ENCODE peak calls at places on chromosomes 12 and 14, in ten cellular contexts. E is upper lobe of right lung; M is stimulated activated CD4-positive, alpha-beta T cell treated with anti-CD3 and anti-CD28 coated beads, TNF-alpha, amount 100 ng/mL, for 48 hours; X is fibroblast of the aortic adventitia; W is NCI-H187; G is central memory CD4-positive, alpha-beta T cell; F is HepG2; U is mucosa of descending colon; Y is activated gamma-delta T cell treated with Interleukin-2 at 50 U/mL for 16 hours; A is fibroblast of mammary gland. Q is an unnamed sample.

GRCh38 chr12:53062977-53063707 is 13.3 kb downstream of the TNS2 start:
- DNase-seq in E (peak), M (no peak), X (no peak), W (no peak), G (no peak), F (no peak), U (no peak), Y (no peak), A (no peak), Q (no peak)

GRCh38 chr14:23068792-23069412 is 11.6 kb upstream of the CDH24 start:
- DNase-seq in E (no peak), M (peak), X (peak), W (no peak), G (peak), F (peak), U (peak), Y (peak), A (peak), Q (peak)

GRCh38 chr12:85489194-85489593 is 209.2 kb downstream of the ALX1 start:
- DNase-seq in E (no peak), M (no peak), X (no peak), W (no peak), G (no peak), F (no peak), U (no peak), Y (no peak), A (no peak), Q (no peak)

GRCh38 chr14:77044776-77045569 is 16.5 kb upstream of the IRF2BPL start:
- DNase-seq in E (no peak), M (no peak), X (peak), W (no peak), G (no peak), F (peak), U (no peak), Y (no peak), A (peak), Q (no peak)

GRCh38 chr12:57609091-57609780 is 2.0 kb upstream of the ARHGEF25 start:
- DNase-seq in E (no peak), M (no peak), X (no peak), W (no peak), G (no peak), F (no peak), U (no peak), Y (no peak), A (no peak), Q (no peak)

GRCh38 chr12:107415066-107415465 is 270.5 kb upstream of the PWP1 start:
- DNase-seq in E (no peak), M (no peak), X (peak), W (no peak), G (no peak), F (no peak), U (no peak), Y (no peak), A (peak), Q (peak)

GRCh38 chr14:51449666-51450061 is 202.0 kb upstream of the FRMD6 start:
- DNase-seq in E (no peak), M (no peak), X (no peak), W (no peak), G (no peak), F (no peak), U (no peak), Y (no peak), A (no peak), Q (no peak)

GRCh38 chr12:53696285-53696654 is 20.4 kb upstream of the ATP5MC2 start:
- DNase-seq in E (no peak), M (no peak), X (peak), W (peak), G (no peak), F (peak), U (peak), Y (no peak), A (peak), Q (peak)

GRCh38 chr12:84793558-84794367 is 118.8 kb downstream of the SLC6A15 start:
- DNase-seq in E (no peak), M (no peak), X (peak), W (no peak), G (no peak), F (no peak), U (no peak), Y (no peak), A (peak), Q (peak)

GRCh38 chr14:21069388-21070082 is 569 bp upstream of the ARHGEF40 start:
- DNase-seq in E (peak), M (no peak), X (peak), W (no peak), G (peak), F (peak), U (peak), Y (no peak), A (no peak), Q (peak)

GRCh38 chr14:73026845-73027542 is at the start of gene ZFYVE1:
- DNase-seq in E (peak), M (peak), X (peak), W (peak), G (peak), F (peak), U (peak), Y (peak), A (peak), Q (peak)

GRCh38 chr14:61484011-61484410 is 162.6 kb downstream of the PRKCH start:
- DNase-seq in E (no peak), M (no peak), X (no peak), W (no peak), G (no peak), F (no peak), U (no peak), Y (no peak), A (no peak), Q (no peak)

GRCh38 chr14:56754966-56755365 is 55.3 kb downstream of the OTX2 start:
- DNase-seq in E (no peak), M (no peak), X (no peak), W (no peak), G (no peak), F (no peak), U (no peak), Y (no peak), A (no peak), Q (no peak)

GRCh38 chr12:42070056-42070455 is 74.6 kb downstream of the GXYLT1 start:
- DNase-seq in E (no peak), M (no peak), X (peak), W (no peak), G (no peak), F (no peak), U (no peak), Y (no peak), A (no peak), Q (no peak)

GRCh38 chr14:95518045-95518751 is 1.7 kb upstream of the SYNE3 start:
- DNase-seq in E (no peak), M (no peak), X (peak), W (no peak), G (no peak), F (no peak), U (no peak), Y (no peak), A (no peak), Q (peak)

GRCh38 chr12:12691549-12691948 is 4.4 kb downstream of the GPR19 start:
- DNase-seq in E (no peak), M (no peak), X (no peak), W (no peak), G (no peak), F (no peak), U (no peak), Y (no peak), A (no peak), Q (no peak)

GRCh38 chr14:104878582-104878981 is 13.5 kb downstream of the CEP170B start:
- DNase-seq in E (no peak), M (no peak), X (no peak), W (no peak), G (no peak), F (no peak), U (no peak), Y (no peak), A (no peak), Q (no peak)

GRCh38 chr12:43551971-43552559 is at the start of gene ADAMTS20:
- DNase-seq in E (no peak), M (no peak), X (no peak), W (no peak), G (no peak), F (no peak), U (no peak), Y (no peak), A (no peak), Q (peak)

GRCh38 chr14:91317381-91318313 is 73.1 kb upstream of the GPR68 start:
- DNase-seq in E (peak), M (peak), X (peak), W (no peak), G (peak), F (no peak), U (peak), Y (peak), A (peak), Q (no peak)

GRCh38 chr12:6613015-6613775 is 6.0 kb upstream of the CHD4 start:
- DNase-seq in E (peak), M (no peak), X (peak), W (peak), G (no peak), F (peak), U (peak), Y (peak), A (peak), Q (peak)